ENCODE peak calls at places on chromosomes 7 and 10, in seven cellular contexts. J is ovary, U is adrenal gland, X is HepG2, A is transverse colon, I is heart left ventricle, Z is A549. B is an unnamed sample.

GRCh38 chr7:30707391-30708351 is 25.4 kb upstream of the CRHR2 start:
- DNase-seq in X (no peak), U (no peak), I (peak; percentile 82), A (no peak), J (no peak), Z (no peak), B (peak; percentile 57)

GRCh38 chr10:132619927-132620326 is 82.3 kb downstream of the INPP5A start:
- DNase-seq in X (no peak), J (no peak), U (no peak), I (no peak), A (no peak), Z (no peak), B (no peak)

GRCh38 chr10:104937528-104937927 is 296.4 kb downstream of the SORCS3 start:
- DNase-seq in A (no peak), I (peak; percentile 25), Z (peak; percentile 33), J (no peak), U (peak; percentile 85), X (peak; percentile 7), B (no peak)

GRCh38 chr7:124856299-124856888 is 73.2 kb downstream of the POT1 start:
- DNase-seq in X (peak; percentile 37), Z (peak; percentile 3), U (no peak), A (no peak), J (no peak), I (no peak), B (no peak)

GRCh38 chr10:7315906-7316305 is 94.9 kb downstream of the SFMBT2 start:
- DNase-seq in Z (no peak), I (no peak), J (no peak), X (no peak), A (no peak), U (no peak), B (no peak)

GRCh38 chr7:131424219-131424822 is 96.6 kb downstream of the MKLN1 start:
- DNase-seq in Z (peak; percentile 19), I (no peak), J (no peak), U (no peak), A (no peak), X (peak; percentile 9), B (no peak)

GRCh38 chr10:42646214-42646613 is 7.8 kb upstream of the ZNF33B start:
- DNase-seq in I (no peak), A (no peak), J (no peak), U (no peak), Z (no peak), X (no peak), B (no peak)

GRCh38 chr10:119669975-119670640 is 18.9 kb downstream of the BAG3 start:
- DNase-seq in J (no peak), A (no peak), I (no peak), X (no peak), Z (no peak), U (no peak), B (no peak)

GRCh38 chr10:24417053-24417452 is 208.1 kb downstream of the KIAA1217 start:
- DNase-seq in I (no peak), U (no peak), X (no peak), Z (no peak), J (no peak), A (no peak), B (no peak)

GRCh38 chr10:54797636-54798395 is 3.2 kb downstream of the PCDH15 start:
- DNase-seq in J (no peak), X (no peak), A (no peak), Z (no peak), I (no peak), U (no peak), B (no peak)

GRCh38 chr7:137535579-137535978 is 192.0 kb upstream of the PTN start:
- DNase-seq in J (no peak), X (no peak), I (no peak), U (no peak), Z (no peak), A (no peak), B (no peak)

GRCh38 chr7:85153715-85154114 is 33.1 kb downstream of the SEMA3D start:
- DNase-seq in J (no peak), A (no peak), I (no peak), U (no peak), Z (no peak), X (no peak), B (no peak)

GRCh38 chr7:121429803-121430202 is 33.7 kb upstream of the FAM3C start:
- DNase-seq in Z (no peak), U (no peak), I (no peak), J (no peak), A (no peak), X (no peak), B (no peak)

GRCh38 chr10:58220769-58221448 is 46.8 kb downstream of the IPMK start:
- DNase-seq in I (no peak), X (no peak), U (no peak), J (no peak), A (no peak), Z (no peak), B (no peak)

GRCh38 chr7:144384555-144385245 is 18.8 kb downstream of the NOBOX start:
- DNase-seq in U (peak; percentile 5), J (no peak), I (no peak), Z (no peak), X (no peak), A (peak; percentile 38), B (no peak)

GRCh38 chr7:48389977-48390376 is 218.7 kb downstream of the ABCA13 start:
- DNase-seq in J (no peak), Z (no peak), A (no peak), U (no peak), X (no peak), I (no peak), B (no peak)

GRCh38 chr10:129779126-129779525 is 184.9 kb downstream of the EBF3 start:
- DNase-seq in A (no peak), U (no peak), I (no peak), J (no peak), X (no peak), Z (no peak), B (peak; percentile 47)

GRCh38 chr10:3123571-3124411 is 48.8 kb downstream of the PITRM1 start:
- DNase-seq in U (no peak), J (no peak), X (no peak), A (no peak), I (peak; percentile 67), Z (no peak), B (no peak)

GRCh38 chr10:81136261-81136660 is 598.6 kb downstream of the SH2D4B start:
- DNase-seq in U (no peak), J (no peak), A (no peak), Z (no peak), I (no peak), X (no peak), B (no peak)

DNA sequence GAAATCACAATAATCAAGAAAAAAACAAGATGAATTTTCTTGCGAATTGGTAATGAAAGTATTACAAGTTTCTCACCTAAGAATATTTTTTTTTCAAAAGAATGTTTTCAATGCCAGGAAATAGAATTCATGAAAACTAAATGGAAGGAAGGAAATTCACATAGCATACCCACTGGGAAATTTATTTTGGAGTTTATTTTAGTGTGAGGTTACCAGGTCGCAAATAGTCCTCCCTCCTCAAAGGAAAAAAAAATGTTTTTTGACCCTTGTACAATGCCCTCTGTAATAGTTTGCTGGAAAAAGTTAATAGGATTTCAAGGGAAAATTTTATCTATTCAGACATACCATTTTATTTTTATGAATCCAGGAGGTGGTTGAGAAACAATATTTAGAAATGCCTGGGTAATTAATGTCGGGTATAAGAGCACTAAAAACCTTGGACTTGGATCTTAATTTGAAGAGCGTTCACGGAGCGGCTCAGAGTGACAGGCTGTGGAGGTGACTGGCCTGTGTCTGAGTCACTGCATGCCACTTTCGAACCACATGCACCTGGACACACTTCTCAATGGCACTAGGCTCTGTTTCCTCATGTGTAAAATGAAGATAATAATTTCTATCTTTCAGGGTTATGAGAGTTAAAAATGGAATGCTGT is 28.2 kb downstream of the CUBN start:
- DNase-seq in X (no peak), J (no peak), U (no peak), I (no peak), A (no peak), Z (no peak), B (no peak)
- H3K27ac ChIP-seq in X (no peak overlapping the region), J (no peak overlapping the region), U (no peak overlapping the region), I (peak overlapping the region; percentile 54), A (no peak overlapping the region), Z (no peak overlapping the region), B (peak overlapping the region; percentile 63)

DNA sequence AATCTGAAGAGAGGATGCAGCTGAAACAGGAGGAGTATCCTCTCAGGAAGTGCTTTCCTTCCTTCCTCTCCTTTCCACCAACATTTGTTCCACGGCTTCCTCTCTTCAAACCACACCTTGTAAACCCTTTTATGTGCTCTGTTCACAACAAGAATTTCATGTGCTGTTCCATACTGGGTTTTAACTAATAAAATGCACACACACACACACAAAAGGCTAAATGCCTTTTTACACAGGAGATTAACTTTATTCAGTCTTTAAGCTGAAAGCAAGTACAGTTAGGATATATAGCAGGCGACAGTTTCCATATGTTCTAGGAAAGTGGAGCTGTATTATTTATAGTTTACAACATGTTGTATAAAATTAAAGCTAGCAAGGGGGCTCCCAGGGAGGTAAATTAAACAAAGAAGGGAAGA is 106.7 kb downstream of the REEP3 start:
- DNase-seq in X (no peak), Z (no peak), I (no peak), U (no peak), A (no peak), J (no peak), B (no peak)
- H3K4me3 ChIP-seq in X (no peak overlapping the region), Z (no peak overlapping the region), I (no peak overlapping the region), U (no peak overlapping the region), A (no peak overlapping the region), J (no peak overlapping the region), B (no peak overlapping the region)

GRCh38 chr10:68901106-68901927 is at the start of gene DDX50:
- DNase-seq in I (peak; percentile 98), U (peak; percentile 100), J (peak; percentile 96), Z (peak; percentile 89), A (peak; percentile 98), X (peak; percentile 99), B (peak; percentile 99)
- TF ChIP-seq POLR2A in I (peak; percentile 35), U (peak; percentile 81), J (peak; percentile 65), Z (peak; percentile 83), A (peak; percentile 85), X (peak; percentile 42), B (peak; percentile 47)

GRCh38 chr7:135168001-135168400 is 2.5 kb downstream of the CYREN start:
- DNase-seq in A (peak; percentile 48), J (no peak), Z (no peak), I (no peak), X (no peak), U (no peak), B (peak; percentile 82)
- H3K27ac ChIP-seq in A (peak overlapping the region; percentile 95), J (no peak overlapping the region), Z (peak overlapping the region; percentile 99), I (peak overlapping the region; percentile 100), X (no peak overlapping the region), U (no peak overlapping the region), B (peak overlapping the region; percentile 97)

GRCh38 chr10:50496228-50496627 is 127.5 kb downstream of the SGMS1 start:
- DNase-seq in J (no peak), Z (no peak), A (no peak), I (no peak), U (no peak), X (no peak), B (no peak)

GRCh38 chr10:50498465-50498864 is 125.3 kb downstream of the SGMS1 start:
- DNase-seq in U (no peak), Z (no peak), X (no peak), I (no peak), A (no peak), J (no peak), B (no peak)

GRCh38 chr10:50501899-50502556 is 121.7 kb downstream of the SGMS1 start:
- DNase-seq in A (no peak), X (peak; percentile 90), Z (no peak), U (no peak), I (no peak), J (no peak), B (no peak)

GRCh38 chr10:50501478-50501877 is 122.3 kb downstream of the SGMS1 start:
- DNase-seq in Z (no peak), X (peak; percentile 7), A (no peak), I (no peak), J (no peak), U (no peak), B (no peak)

GRCh38 chr10:50497758-50498157 is 126.0 kb downstream of the SGMS1 start:
- DNase-seq in A (no peak), Z (no peak), J (no peak), U (no peak), I (no peak), X (peak; percentile 21), B (no peak)
- H3K4me3 ChIP-seq in A (no peak overlapping the region), Z (no peak overlapping the region), J (no peak overlapping the region), U (no peak overlapping the region), I (no peak overlapping the region), X (no peak overlapping the region), B (no peak overlapping the region)

B was measured in spleen.